ENCODE peak calls at places on chromosomes 5 and 9, in eight cellular contexts. X is kidney tubule cell; A is activated CD8-positive, alpha-beta memory T cell treated with anti-CD3 and anti-CD28 coated beads for 48 hours; B is mesothelial cell of epicardium; J is fibroblast of lung; I is H54; E is HuH-7.5; Y is iPS-NIHi11. Q is an unnamed sample.

GRCh38 chr9:136013524-136014034 is 52.4 kb upstream of the UBAC1 start:
- DNase-seq in E (no peak), B (no peak), J (no peak), X (no peak), I (no peak), Y (no peak), A (no peak), Q (no peak)

GRCh38 chr9:136695435-136695895 is 8.2 kb upstream of the AGPAT2 start:
- DNase-seq in J (no peak), E (no peak), X (peak; percentile 79), Y (no peak), B (no peak), A (no peak), I (no peak), Q (no peak)

GRCh38 chr5:115098041-115098702 is 71.5 kb downstream of the TRIM36 start:
- DNase-seq in I (no peak), Y (peak; percentile 53), B (no peak), E (no peak), A (no peak), J (peak; percentile 46), X (peak; percentile 56), Q (peak; percentile 66)

GRCh38 chr5:87399720-87400119 is 13.0 kb downstream of the CCNH start:
- DNase-seq in B (no peak), J (no peak), E (no peak), I (no peak), A (no peak), Y (no peak), X (no peak), Q (no peak)

GRCh38 chr5:171938358-171938757 is 68.1 kb downstream of the FBXW11 start:
- DNase-seq in A (no peak), X (no peak), J (no peak), B (no peak), E (no peak), I (no peak), Y (no peak), Q (no peak)

GRCh38 chr9:123763910-123764588 is 165.9 kb downstream of the DENND1A start:
- DNase-seq in E (no peak), I (peak; percentile 29), B (no peak), A (no peak), X (peak; percentile 46), Y (no peak), J (peak; percentile 90), Q (no peak)

GRCh38 chr9:134560654-134561053 is 80.9 kb upstream of the COL5A1 start:
- DNase-seq in Y (no peak), E (no peak), A (no peak), B (no peak), J (no peak), X (no peak), I (no peak), Q (no peak)

GRCh38 chr9:69671904-69672827 is at the start of gene APBA1:
- DNase-seq in X (peak; percentile 55), I (peak; percentile 73), J (peak; percentile 70), Y (peak; percentile 69), E (peak; percentile 40), B (peak; percentile 48), A (no peak), Q (peak; percentile 91)

GRCh38 chr5:150160448-150161069 is 4.9 kb upstream of the PDGFRB start:
- DNase-seq in X (no peak), B (no peak), J (no peak), I (no peak), Y (no peak), A (no peak), E (no peak), Q (no peak)

GRCh38 chr9:113526231-113526746 is 62.8 kb downstream of the RGS3 start:
- DNase-seq in B (no peak), A (no peak), I (no peak), X (no peak), J (no peak), E (no peak), Y (no peak), Q (no peak)

GRCh38 chr5:154211611-154212390 is 21.3 kb downstream of the GALNT10 start:
- DNase-seq in E (no peak), B (no peak), X (peak; percentile 65), Y (no peak), I (no peak), A (no peak), J (peak; percentile 92), Q (no peak)

GRCh38 chr5:32278403-32278802 is 34.3 kb downstream of the MTMR12 start:
- DNase-seq in X (peak; percentile 61), B (no peak), E (no peak), I (peak; percentile 27), J (peak; percentile 87), Y (no peak), A (no peak), Q (no peak)

GRCh38 chr9:137160716-137161557 is 8.9 kb downstream of the LRRC26 start:
- DNase-seq in X (no peak), A (no peak), B (no peak), J (no peak), E (no peak), I (no peak), Y (no peak), Q (no peak)

GRCh38 chr9:133429641-133430161 is 7.5 kb downstream of the ADAMTS13 start:
- DNase-seq in I (no peak), E (peak; percentile 99), J (peak; percentile 25), X (no peak), Y (peak; percentile 97), B (peak; percentile 50), A (no peak), Q (no peak)

GRCh38 chr5:93096561-93096960 is 484.5 kb downstream of the NR2F1-AS1 start:
- DNase-seq in E (no peak), J (no peak), A (no peak), Y (no peak), X (no peak), B (no peak), I (no peak), Q (no peak)

GRCh38 chr5:149485655-149486615 is 65.3 kb downstream of the CSNK1A1 start:
- DNase-seq in B (no peak), A (no peak), J (peak; percentile 100), E (no peak), I (peak; percentile 51), Y (no peak), X (peak; percentile 100), Q (no peak)

GRCh38 chr9:97387504-97387886 is 24.4 kb upstream of the TDRD7 start:
- DNase-seq in Y (no peak), I (no peak), B (no peak), A (no peak), X (no peak), E (no peak), J (no peak), Q (no peak)

GRCh38 chr9:130017035-130017909 is 25.7 kb downstream of the FNBP1 start:
- DNase-seq in Y (no peak), J (peak; percentile 77), I (no peak), E (no peak), X (no peak), B (no peak), A (no peak), Q (no peak)

GRCh38 chr9:120344230-120344629 is 235.7 kb downstream of the CDK5RAP2 start:
- DNase-seq in X (peak; percentile 91), A (no peak), I (peak; percentile 88), E (no peak), B (no peak), J (peak; percentile 86), Y (no peak), Q (peak; percentile 9)

GRCh38 chr9:79012561-79012960 is 559.2 kb upstream of the TLE4 start:
- DNase-seq in E (no peak), A (no peak), B (no peak), I (peak; percentile 39), X (peak; percentile 72), Y (no peak), J (peak; percentile 78), Q (no peak)

GRCh38 chr5:96079075-96079474 is 117.4 kb upstream of the ELL2 start:
- DNase-seq in E (no peak), J (peak; percentile 96), B (no peak), I (no peak), X (peak; percentile 94), Y (no peak), A (no peak), Q (no peak)

GRCh38 chr5:168362097-168362885 is 70.8 kb downstream of the WWC1 start:
- DNase-seq in Y (no peak), B (no peak), A (no peak), I (no peak), E (peak; percentile 38), J (no peak), X (peak; percentile 50), Q (no peak)

GRCh38 chr5:52469835-52470234 is 317.9 kb upstream of the ITGA1 start:
- DNase-seq in Y (no peak), B (no peak), E (no peak), J (no peak), I (no peak), A (no peak), X (no peak), Q (no peak)

GRCh38 chr5:96927008-96927407 is 8.9 kb upstream of the LNPEP start:
- DNase-seq in X (no peak), E (no peak), B (no peak), I (no peak), A (no peak), J (no peak), Y (no peak), Q (no peak)

GRCh38 chr9:121949364-121949763 is 143.7 kb downstream of the TTLL11 start:
- DNase-seq in A (no peak), I (no peak), J (peak; percentile 37), Y (no peak), E (no peak), B (no peak), X (no peak), Q (no peak)

GRCh38 chr5:168681556-168682183 is 102.5 kb upstream of the PANK3 start:
- DNase-seq in J (peak; percentile 66), A (no peak), E (peak; percentile 35), X (peak; percentile 57), I (no peak), Y (no peak), B (no peak), Q (peak; percentile 34)

GRCh38 chr5:16600397-16600796 is 16.4 kb downstream of the RETREG1 start:
- DNase-seq in A (no peak), J (peak; percentile 14), X (peak; percentile 35), I (no peak), Y (no peak), E (no peak), B (no peak), Q (peak; percentile 84)

Q was measured in putamen.